ENCODE peak calls at places on chromosomes 5 and 9, in eight cellular contexts. E is foreskin fibroblast, Q is BE2C, D is astrocyte of the spinal cord, K is lower lobe of right lung, O is nephron progenitor cell, I is prostate gland, J is coronary artery. H is an unnamed sample.

GRCh38 chr9:128159784-128160602 is at the start of gene BBLN:
- DNase-seq in E (peak; percentile 87), Q (peak; percentile 99), D (peak; percentile 92), K (peak; percentile 95), O (peak; percentile 97), I (peak; percentile 95), J (peak; percentile 97), H (peak; percentile 98)

GRCh38 chr9:8437878-8438277 is 638.3 kb upstream of the DMAC1 start:
- DNase-seq in E (no peak), Q (peak; percentile 26), D (no peak), K (no peak), O (no peak), I (no peak), J (no peak), H (no peak)

GRCh38 chr5:9337908-9338307 is 208.0 kb downstream of the SEMA5A start:
- DNase-seq in E (peak; percentile 87), Q (no peak), D (peak; percentile 83), K (no peak), O (no peak), I (no peak), J (no peak), H (no peak)

GRCh38 chr5:759781-760362 is 24.7 kb downstream of the ZDHHC11B start:
- DNase-seq in E (no peak), Q (peak; percentile 23), D (no peak), K (no peak), O (no peak), I (no peak), J (peak; percentile 71), H (no peak)

GRCh38 chr5:25963251-25964008 is 1075.0 kb downstream of the CDH9 start:
- DNase-seq in E (no peak), Q (no peak), D (no peak), K (no peak), O (no peak), I (no peak), J (no peak), H (no peak)

GRCh38 chr9:23621166-23621565 is 204.9 kb downstream of the ELAVL2 start:
- DNase-seq in E (no peak), Q (no peak), D (peak; percentile 79), K (no peak), O (no peak), I (no peak), J (no peak), H (no peak)

GRCh38 chr5:34556514-34556782 is 99.7 kb upstream of the RAI14 start:
- DNase-seq in E (no peak), Q (no peak), D (no peak), K (no peak), O (no peak), I (no peak), J (no peak), H (no peak)

GRCh38 chr5:172223901-172224873 is 30.2 kb downstream of the EFCAB9 start:
- DNase-seq in E (no peak), Q (no peak), D (no peak), K (no peak), O (no peak), I (no peak), J (no peak), H (no peak)

GRCh38 chr5:171750316-171750788 is 35.3 kb upstream of the SMIM23 start:
- DNase-seq in E (peak; percentile 32), Q (peak; percentile 25), D (no peak), K (no peak), O (no peak), I (no peak), J (no peak), H (peak; percentile 7)

GRCh38 chr5:139797335-139797734 is 1.7 kb downstream of the PSD2 start:
- DNase-seq in E (no peak), Q (no peak), D (no peak), K (no peak), O (no peak), I (no peak), J (no peak), H (no peak)

GRCh38 chr5:57033103-57033502 is 81.2 kb upstream of the MIER3 start:
- DNase-seq in E (no peak), Q (no peak), D (no peak), K (no peak), O (no peak), I (no peak), J (no peak), H (no peak)

DNA sequence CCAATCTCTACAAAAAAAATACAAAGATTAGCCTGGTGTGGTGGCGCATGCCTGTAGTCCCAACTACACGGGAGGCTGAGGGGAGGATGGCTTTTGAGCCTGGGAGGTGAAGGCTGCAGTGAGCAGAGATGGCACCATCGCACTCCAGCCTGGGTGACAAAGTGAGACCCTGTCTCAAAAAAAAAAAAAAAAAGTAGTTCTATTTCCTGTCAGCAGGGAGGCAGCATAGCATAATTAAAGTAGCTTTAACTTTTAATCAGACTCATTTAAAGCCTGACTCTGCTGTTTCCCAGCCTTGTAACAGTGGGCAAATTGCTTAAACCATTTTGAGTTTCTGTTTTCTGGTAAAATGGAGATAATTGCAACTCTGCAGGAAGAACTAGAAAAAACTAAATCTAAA is 31.2 kb downstream of the CNOT6 start:
- DNase-seq in E (no peak), Q (no peak), D (no peak), K (no peak), O (no peak), I (no peak), J (no peak), H (no peak)
- TF ChIP-seq CTCF in E (no peak), Q (no peak), D (no peak), K (no peak), O (no peak), I (no peak), J (no peak), H (no peak)

DNA sequence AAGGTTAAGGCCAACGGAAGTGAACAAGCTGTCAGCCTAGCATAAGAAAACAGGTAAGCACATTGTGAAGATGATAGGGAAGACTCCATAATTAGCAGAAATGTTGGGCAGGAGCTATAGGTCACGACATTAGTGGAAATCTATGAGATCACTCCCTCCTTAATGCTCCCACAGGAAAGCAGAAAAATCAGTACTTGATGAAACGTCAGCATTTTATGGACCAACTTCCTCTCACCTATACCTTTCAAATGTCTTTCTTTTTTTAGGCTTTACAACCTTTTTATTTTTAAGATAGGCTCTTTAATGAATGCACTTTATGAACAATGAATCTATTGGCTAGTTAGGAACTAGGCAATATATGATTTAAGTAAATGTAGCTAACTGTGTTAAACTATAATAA is 29.4 kb upstream of the HCN1 start:
- DNase-seq in E (no peak), Q (no peak), D (no peak), K (no peak), O (no peak), I (no peak), J (no peak), H (no peak)
- TF ChIP-seq CTCF in E (no peak), Q (no peak), D (no peak), K (no peak), O (no peak), I (no peak), J (no peak), H (no peak)

GRCh38 chr9:121597693-121598166 is 53.7 kb upstream of the DAB2IP start:
- DNase-seq in E (no peak), Q (no peak), D (no peak), K (no peak), O (no peak), I (no peak), J (no peak), H (no peak)

GRCh38 chr9:121599872-121600585 is 51.4 kb upstream of the DAB2IP start:
- DNase-seq in E (no peak), Q (no peak), D (no peak), K (no peak), O (no peak), I (peak; percentile 15), J (no peak), H (no peak)

GRCh38 chr9:121599186-121599871 is 52.1 kb upstream of the DAB2IP start:
- DNase-seq in E (no peak), Q (peak; percentile 67), D (no peak), K (peak; percentile 93), O (peak; percentile 87), I (peak; percentile 82), J (peak; percentile 84), H (peak; percentile 60)

GRCh38 chr9:121596515-121596914 is 54.9 kb upstream of the DAB2IP start:
- DNase-seq in E (no peak), Q (no peak), D (no peak), K (no peak), O (no peak), I (no peak), J (no peak), H (no peak)

DNA sequence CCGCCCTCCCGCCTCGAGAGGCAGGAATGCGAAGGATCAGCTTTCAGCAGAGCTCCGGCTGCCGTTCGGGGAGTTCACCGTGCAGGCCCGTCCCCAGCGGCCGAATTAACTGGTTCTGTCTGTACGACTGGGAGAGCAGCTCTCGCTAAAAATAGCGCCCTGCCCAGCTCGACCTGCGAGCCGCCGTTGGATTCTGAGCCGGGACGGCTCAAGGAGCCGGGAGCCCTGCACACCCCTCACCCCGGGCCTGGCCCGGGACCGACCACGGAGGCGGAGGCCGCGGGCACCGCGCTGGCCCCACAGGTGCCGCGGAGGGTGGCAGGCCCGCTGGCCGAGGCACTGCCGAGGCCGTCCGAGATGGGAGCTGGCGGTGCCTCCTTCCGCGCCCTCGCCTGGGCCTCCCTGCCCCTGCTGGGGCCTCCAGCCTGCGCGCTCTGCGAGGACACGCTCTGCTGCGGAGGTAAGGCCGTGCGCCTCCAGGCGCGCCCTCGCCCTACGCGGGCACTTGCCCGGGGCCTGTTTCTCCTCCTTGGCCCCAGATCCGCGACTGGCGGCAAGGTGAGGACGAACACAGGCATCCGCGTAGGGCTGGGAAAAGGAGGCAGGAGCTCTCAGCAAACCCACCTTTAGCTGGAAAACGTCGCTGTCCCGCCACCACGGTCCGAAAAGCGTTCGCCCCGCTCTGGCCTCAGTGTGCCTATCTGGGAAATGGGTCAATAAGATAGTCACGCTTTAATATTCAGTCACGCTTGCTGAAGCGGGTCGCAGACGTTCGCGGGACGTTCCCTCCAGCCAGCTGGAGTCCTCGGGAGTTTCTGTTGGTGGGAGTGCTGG is 53.0 kb upstream of the DAB2IP start:
- DNase-seq in E (peak; percentile 80), Q (no peak), D (peak; percentile 75), K (peak; percentile 89), O (peak; percentile 90), I (peak; percentile 91), J (peak; percentile 91), H (peak; percentile 76)
- TF ChIP-seq CTCF in E (peak; percentile 50), Q (no peak), D (peak; percentile 34), K (peak; percentile 40), O (no peak), I (peak; percentile 55), J (no peak), H (no peak)

DNA sequence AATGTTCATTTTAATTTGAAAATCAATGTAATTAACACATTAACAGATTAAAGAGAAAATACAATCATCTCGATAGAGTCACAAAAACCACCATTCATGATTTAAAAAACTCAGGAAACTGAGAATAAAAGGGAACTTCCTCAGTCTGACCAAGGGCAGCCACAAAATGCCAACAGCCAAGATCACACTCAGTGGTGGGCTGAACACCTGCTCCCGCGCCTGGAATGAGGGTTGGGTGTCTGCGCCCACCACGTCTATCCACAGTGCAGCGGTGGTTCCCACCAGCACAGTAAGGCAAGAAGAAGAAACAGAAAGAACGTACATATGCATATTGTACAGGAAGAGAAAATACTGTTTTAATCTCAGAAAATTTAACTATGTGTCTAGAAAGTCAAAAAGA is 11.7 kb upstream of the NSMF start:
- DNase-seq in E (no peak), Q (no peak), D (no peak), K (no peak), O (no peak), I (no peak), J (no peak), H (no peak)
- TF ChIP-seq CTCF in E (no peak), Q (no peak), D (no peak), K (no peak), O (no peak), I (no peak), J (no peak), H (no peak)

H was measured in endothelial cell.